ENCODE peak calls at places on chromosomes 5 and 9, in seven cellular contexts. I is choroid plexus epithelial cell, R is AG04450, G is spleen, C is psoas muscle, E is prostate gland, W is cardiac fibroblast. M is an unnamed sample.

GRCh38 chr9:70587143-70587710 is 172.8 kb upstream of the KLF9 start:
- DNase-seq in I (peak), R (no peak), G (no peak), C (no peak), E (no peak), W (peak), M (no peak)

GRCh38 chr9:69532359-69532758 is 139.8 kb downstream of the APBA1 start:
- DNase-seq in I (no peak), R (no peak), G (no peak), C (no peak), E (no peak), W (no peak), M (no peak)

GRCh38 chr9:94655739-94656138 is 16.4 kb upstream of the FBP1 start:
- DNase-seq in I (no peak), R (no peak), G (peak), C (no peak), E (no peak), W (no peak), M (no peak)

GRCh38 chr5:68418230-68418629 is 202.7 kb downstream of the PIK3R1 start:
- DNase-seq in I (peak), R (no peak), G (no peak), C (no peak), E (no peak), W (peak), M (no peak)

GRCh38 chr5:138844812-138845513 is 30.2 kb downstream of the LRRTM2 start:
- DNase-seq in I (peak), R (peak), G (no peak), C (no peak), E (peak), W (peak), M (no peak)

GRCh38 chr9:83238871-83239624 is 176.1 kb upstream of the RASEF start:
- DNase-seq in I (peak), R (no peak), G (no peak), C (no peak), E (no peak), W (peak), M (peak)

GRCh38 chr9:86563350-86563749 is 209.1 kb upstream of the TUT7 start:
- DNase-seq in I (peak), R (no peak), G (no peak), C (no peak), E (no peak), W (peak), M (no peak)

GRCh38 chr5:155064580-155064979 is 51.0 kb downstream of the KIF4B start:
- DNase-seq in I (no peak), R (no peak), G (no peak), C (no peak), E (no peak), W (no peak), M (no peak)

GRCh38 chr9:35906923-35907699 is 1.1 kb downstream of the HRCT1 start:
- DNase-seq in I (peak), R (no peak), G (no peak), C (peak), E (no peak), W (peak), M (no peak)

GRCh38 chr9:567746-568305 is 273.7 kb upstream of the DMRT1 start:
- DNase-seq in I (no peak), R (no peak), G (no peak), C (no peak), E (no peak), W (no peak), M (no peak)

GRCh38 chr9:131299948-131300347 is 10.4 kb downstream of the PLPP7 start:
- DNase-seq in I (no peak), R (no peak), G (no peak), C (no peak), E (no peak), W (no peak), M (no peak)

GRCh38 chr5:76331139-76331538 is 71.9 kb upstream of the IQGAP2 start:
- DNase-seq in I (no peak), R (no peak), G (no peak), C (no peak), E (no peak), W (no peak), M (no peak)

GRCh38 chr5:170747851-170748250 is 35.7 kb upstream of the GABRP start:
- DNase-seq in I (peak), R (no peak), G (no peak), C (no peak), E (no peak), W (peak), M (no peak)

DNA sequence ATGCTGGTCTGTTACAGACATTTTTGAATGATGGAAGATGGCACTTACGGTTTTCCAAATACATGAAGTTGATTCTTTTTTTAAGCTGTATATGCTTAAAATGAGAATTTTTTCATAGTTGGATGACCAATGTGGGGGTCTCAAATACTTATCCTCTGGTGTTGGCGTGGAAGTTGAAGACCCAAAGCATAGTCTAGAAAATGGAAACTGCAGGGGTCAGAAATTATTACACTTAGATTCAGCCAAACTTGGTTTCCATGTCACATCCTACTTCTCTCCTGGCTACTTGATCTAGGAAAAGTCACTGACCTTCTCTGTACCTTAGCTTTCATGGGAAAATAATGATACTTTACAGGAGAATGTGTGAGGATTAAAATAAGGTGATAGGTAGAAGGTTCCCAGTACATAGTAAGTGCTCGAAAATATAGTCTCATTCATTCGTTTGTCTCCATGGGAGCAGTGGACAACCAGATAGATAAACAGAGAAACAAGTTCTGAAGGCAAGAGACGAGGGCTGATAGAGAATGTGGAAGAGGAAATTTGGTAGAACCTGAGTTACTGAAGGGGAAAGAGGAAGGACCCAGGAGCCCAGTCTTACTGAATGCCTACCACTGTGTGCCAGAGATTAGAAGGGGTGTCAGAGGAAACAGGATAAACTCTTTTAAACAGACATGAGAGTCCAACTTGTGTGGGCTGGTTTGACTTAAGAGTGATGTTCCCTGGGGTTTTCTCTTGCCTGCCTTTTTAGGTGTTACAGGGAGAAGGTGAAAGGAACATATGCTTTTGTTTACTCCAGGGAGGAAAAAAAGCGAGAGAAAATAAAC is 560.3 kb upstream of the KLF4 start:
- DNase-seq in I (no peak), R (no peak), G (no peak), C (no peak), E (no peak), W (no peak), M (no peak)
- H3K4me3 ChIP-seq in I (no peak), R (no peak), G (no peak), C (no peak), E (no peak), W (no peak), M (no peak)

DNA sequence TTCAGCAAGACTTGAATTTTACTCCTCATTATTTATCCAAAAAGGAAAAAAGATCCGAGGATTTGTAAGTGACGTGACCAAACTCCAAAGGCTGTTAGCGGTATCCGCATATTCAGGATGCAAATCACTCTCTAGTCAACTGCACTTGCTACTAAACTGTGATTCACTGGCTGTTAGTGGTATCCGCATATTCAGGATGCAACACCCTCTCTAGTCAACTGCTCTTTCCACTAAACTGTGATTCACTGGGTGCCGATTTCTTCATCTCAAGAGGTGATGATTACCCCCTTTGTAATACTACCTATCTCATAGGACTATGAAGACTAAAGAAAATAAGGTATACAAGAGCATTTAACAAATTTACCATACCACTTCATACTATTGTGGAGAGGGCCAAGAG is 5.7 kb downstream of the MAPKAP1 start:
- DNase-seq in I (peak), R (no peak), G (no peak), C (no peak), E (no peak), W (peak), M (no peak)
- H3K4me3 ChIP-seq in I (no peak), R (no peak), G (no peak), C (no peak), E (no peak), W (no peak), M (no peak)

DNA sequence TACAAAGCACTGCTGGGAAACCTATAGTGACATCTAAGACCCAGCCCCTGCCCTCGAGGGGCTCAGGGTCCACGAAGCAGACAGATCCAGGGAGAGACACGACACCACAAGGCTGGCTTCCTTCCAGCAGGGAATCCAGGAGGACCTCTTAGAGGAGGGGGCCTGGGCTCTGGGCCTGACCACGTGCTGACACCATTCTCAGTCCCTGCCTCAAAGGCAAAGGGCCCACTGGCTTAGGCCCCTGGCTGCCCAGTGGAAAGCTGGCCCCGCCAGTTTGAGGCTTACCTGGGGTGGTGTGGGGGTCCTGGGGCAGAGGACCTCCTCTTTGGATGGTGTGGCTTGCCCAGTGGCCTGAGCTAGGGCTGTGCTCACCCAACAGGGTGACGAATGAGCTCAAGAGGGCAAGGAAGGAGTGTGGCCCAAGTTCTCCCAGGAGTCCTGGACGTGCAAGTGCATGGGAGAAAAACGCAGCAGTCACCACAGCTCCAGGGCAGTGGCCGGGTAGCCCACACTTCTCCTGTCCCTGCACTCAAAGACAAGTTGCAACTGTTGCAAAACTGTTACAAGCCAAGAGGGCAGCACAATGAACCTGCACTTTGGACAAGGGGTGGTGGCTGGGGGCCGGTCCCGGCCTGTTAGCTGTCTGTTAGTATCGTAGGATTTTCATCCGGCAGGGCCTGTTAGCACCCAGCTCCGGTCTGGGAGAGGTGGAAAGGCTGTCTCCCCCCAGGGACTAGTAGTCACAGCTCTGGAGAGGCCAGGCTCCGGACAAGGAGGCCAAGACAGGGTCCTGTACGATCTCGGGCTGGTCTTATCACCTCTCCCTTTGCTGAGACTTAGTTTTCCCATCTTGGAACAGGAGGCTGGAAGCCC is 1.5 kb upstream of the SARDH start:
- DNase-seq in I (no peak), R (no peak), G (no peak), C (no peak), E (no peak), W (no peak), M (no peak)
- H3K4me3 ChIP-seq in I (no peak), R (no peak), G (no peak), C (no peak), E (no peak), W (no peak), M (no peak)

GRCh38 chr9:6644346-6645152 is 980 bp downstream of the GLDC start:
- DNase-seq in I (no peak), R (no peak), G (no peak), C (no peak), E (no peak), W (no peak), M (no peak)
- H3K4me3 ChIP-seq in I (no peak), R (no peak), G (peak), C (peak), E (peak), W (no peak), M (peak)

DNA sequence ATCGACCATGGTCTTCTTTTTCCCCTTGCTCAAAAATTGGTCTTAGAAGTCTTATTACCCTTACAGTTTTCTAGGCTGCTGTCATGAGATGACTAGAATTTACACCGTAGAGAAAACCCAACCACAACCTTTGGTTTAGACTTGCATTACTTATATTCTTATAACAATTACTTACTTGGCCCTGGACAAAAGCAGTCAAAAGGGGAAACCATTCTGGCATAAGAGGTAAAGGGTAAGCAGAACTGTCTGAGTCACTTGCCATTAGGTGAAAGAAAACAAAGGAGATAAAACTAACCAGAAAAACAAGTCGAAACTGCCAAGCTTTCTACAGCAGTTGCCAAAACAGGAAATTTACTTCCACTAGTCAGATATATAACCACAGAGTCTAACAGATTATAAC is 17.9 kb downstream of the TMEM245 start:
- DNase-seq in I (peak), R (no peak), G (no peak), C (no peak), E (peak), W (peak), M (no peak)
- H3K4me3 ChIP-seq in I (no peak), R (no peak), G (no peak), C (no peak), E (no peak), W (no peak), M (no peak)

GRCh38 chr5:73812962-73813588 is 187.1 kb downstream of the ARHGEF28 start:
- DNase-seq in I (no peak), R (no peak), G (no peak), C (no peak), E (peak), W (no peak), M (peak)

GRCh38 chr5:73812457-73812856 is 186.5 kb downstream of the ARHGEF28 start:
- DNase-seq in I (no peak), R (no peak), G (no peak), C (no peak), E (no peak), W (no peak), M (no peak)

GRCh38 chr5:73816656-73817420 is 190.8 kb downstream of the ARHGEF28 start:
- DNase-seq in I (peak), R (peak), G (no peak), C (no peak), E (no peak), W (peak), M (no peak)

GRCh38 chr5:73815631-73816030 is 189.6 kb downstream of the ARHGEF28 start:
- DNase-seq in I (peak), R (no peak), G (no peak), C (no peak), E (no peak), W (no peak), M (no peak)

GRCh38 chr5:73814234-73814846 is 188.3 kb downstream of the ARHGEF28 start:
- DNase-seq in I (no peak), R (no peak), G (no peak), C (no peak), E (no peak), W (no peak), M (no peak)
- H3K4me3 ChIP-seq in I (no peak), R (no peak), G (no peak), C (peak), E (peak), W (no peak), M (no peak)

GRCh38 chr9:127940598-127940997 is 2.9 kb upstream of the DPM2 start:
- DNase-seq in I (no peak), R (no peak), G (no peak), C (no peak), E (no peak), W (no peak), M (no peak)

GRCh38 chr9:127936347-127936852 is 1.3 kb downstream of the DPM2 start:
- DNase-seq in I (no peak), R (no peak), G (no peak), C (no peak), E (no peak), W (no peak), M (no peak)

GRCh38 chr9:127937046-127937382 is 640 bp downstream of the DPM2 start:
- DNase-seq in I (no peak), R (no peak), G (no peak), C (no peak), E (no peak), W (no peak), M (no peak)

GRCh38 chr9:127937383-127938297 is at the start of gene DPM2:
- DNase-seq in I (peak), R (no peak), G (peak), C (peak), E (peak), W (peak), M (peak)

DNA sequence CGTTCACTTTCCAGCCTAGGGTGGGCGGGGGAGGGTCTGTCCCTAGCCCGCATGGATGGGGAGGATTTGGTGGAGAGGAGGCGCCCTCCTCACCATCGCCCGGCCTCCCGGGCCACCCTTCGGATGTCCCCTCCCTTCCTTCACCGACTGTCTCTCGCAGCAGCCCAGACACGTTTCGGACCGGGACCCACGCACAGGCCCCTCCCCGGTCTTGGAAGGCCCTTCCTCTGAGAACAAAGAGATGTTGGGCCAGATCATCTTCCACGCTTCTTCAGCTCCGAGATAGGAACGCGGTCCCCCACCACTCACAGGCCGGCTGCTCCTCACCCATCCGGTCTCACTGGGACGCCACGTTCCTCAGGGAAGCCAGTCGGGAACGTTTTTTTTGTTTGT is 640 bp upstream of the DPM2 start:
- DNase-seq in I (no peak), R (no peak), G (peak), C (no peak), E (no peak), W (no peak), M (no peak)
- H3K4me3 ChIP-seq in I (peak), R (no peak), G (peak), C (peak), E (peak), W (peak), M (peak)

M was measured in colonic mucosa.